ENCODE peak calls at places on chromosomes 12 and 14, in seven cellular contexts. D, J, B, V, I, O and C are unnamed samples.

GRCh38 chr14:23379331-23380196 is 2.7 kb downstream of the CMTM5 start:
- DNase-seq in D (peak), J (peak), B (peak), V (peak), I (peak), O (peak), C (peak)

GRCh38 chr14:63893701-63894458 is 41.1 kb downstream of the SYNE2 start:
- DNase-seq in D (peak), J (peak), B (no peak), V (no peak), I (peak), O (peak), C (no peak)

GRCh38 chr14:51873221-51873893 is 12.9 kb downstream of the GNG2 start:
- DNase-seq in D (no peak), J (peak), B (peak), V (peak), I (peak), O (no peak), C (no peak)

GRCh38 chr12:77808534-77808933 is 22.2 kb upstream of the NAV3 start:
- DNase-seq in D (no peak), J (no peak), B (no peak), V (no peak), I (no peak), O (peak), C (no peak)

GRCh38 chr12:50699940-50700339 is 64.0 kb upstream of the ATF1 start:
- DNase-seq in D (no peak), J (no peak), B (no peak), V (no peak), I (no peak), O (no peak), C (no peak)

GRCh38 chr12:74488134-74488533 is 49.5 kb upstream of the ATXN7L3B start:
- DNase-seq in D (no peak), J (no peak), B (no peak), V (no peak), I (no peak), O (no peak), C (peak)

GRCh38 chr12:47021298-47021697 is 58.1 kb upstream of the PCED1B start:
- DNase-seq in D (peak), J (peak), B (peak), V (peak), I (peak), O (peak), C (peak)

GRCh38 chr14:71142375-71143038 is 235.2 kb downstream of the PCNX1 start:
- DNase-seq in D (no peak), J (no peak), B (no peak), V (peak), I (peak), O (no peak), C (peak)

GRCh38 chr12:31217356-31218130 is 108.4 kb downstream of the SINHCAF start:
- DNase-seq in D (no peak), J (no peak), B (no peak), V (no peak), I (no peak), O (peak), C (no peak)

GRCh38 chr12:106157802-106158201 is 19.0 kb upstream of the NUAK1 start:
- DNase-seq in D (no peak), J (no peak), B (no peak), V (no peak), I (no peak), O (no peak), C (no peak)

GRCh38 chr14:95310635-95311380 is 8.9 kb downstream of the CLMN start:
- DNase-seq in D (no peak), J (no peak), B (no peak), V (no peak), I (no peak), O (no peak), C (no peak)

GRCh38 chr12:24760606-24761378 is 188.1 kb downstream of the BCAT1 start:
- DNase-seq in D (no peak), J (no peak), B (no peak), V (no peak), I (no peak), O (no peak), C (no peak)

GRCh38 chr12:101566318-101566717 is 28.5 kb upstream of the MYBPC1 start:
- DNase-seq in D (peak), J (no peak), B (peak), V (no peak), I (no peak), O (peak), C (no peak)

GRCh38 chr12:51326762-51327439 is 2.9 kb upstream of the BIN2 start:
- DNase-seq in D (no peak), J (no peak), B (no peak), V (peak), I (peak), O (no peak), C (peak)

GRCh38 chr12:5977556-5977955 is 32.5 kb upstream of the ANO2 start:
- DNase-seq in D (no peak), J (no peak), B (no peak), V (no peak), I (no peak), O (no peak), C (no peak)

GRCh38 chr14:58882577-58883018 is 244.8 kb downstream of the DACT1 start:
- DNase-seq in D (no peak), J (peak), B (no peak), V (no peak), I (peak), O (no peak), C (no peak)

GRCh38 chr12:3293446-3294161 is 197.4 kb upstream of the PRMT8 start:
- DNase-seq in D (no peak), J (no peak), B (no peak), V (peak), I (peak), O (no peak), C (no peak)

DNA sequence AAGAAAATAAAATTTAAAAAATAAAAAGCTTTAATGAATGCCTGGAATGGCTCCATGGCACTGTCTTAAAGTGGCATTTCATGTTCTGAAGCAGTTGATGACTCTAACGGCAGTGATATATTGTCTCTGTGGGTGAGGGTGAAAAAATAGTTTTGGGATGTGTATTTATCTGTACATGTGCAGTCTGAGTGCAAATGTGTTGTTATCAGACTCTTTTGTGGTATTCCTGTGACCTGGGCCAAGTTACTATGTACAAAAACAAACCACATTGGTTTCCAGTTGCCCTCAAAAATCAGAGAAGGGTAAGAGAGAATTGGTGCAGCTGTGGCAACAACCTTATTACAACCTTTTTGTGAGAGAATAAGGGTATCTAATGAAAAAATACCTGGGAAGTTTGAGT is 81.7 kb upstream of the CCDC91 start:
- DNase-seq in D (no peak), J (no peak), B (no peak), V (no peak), I (no peak), O (no peak), C (peak)
- TF ChIP-seq EZH2phosphoT487 in D (no peak), J (no peak), B (no peak), V (no peak), I (no peak), O (no peak), C (no peak)

DNA sequence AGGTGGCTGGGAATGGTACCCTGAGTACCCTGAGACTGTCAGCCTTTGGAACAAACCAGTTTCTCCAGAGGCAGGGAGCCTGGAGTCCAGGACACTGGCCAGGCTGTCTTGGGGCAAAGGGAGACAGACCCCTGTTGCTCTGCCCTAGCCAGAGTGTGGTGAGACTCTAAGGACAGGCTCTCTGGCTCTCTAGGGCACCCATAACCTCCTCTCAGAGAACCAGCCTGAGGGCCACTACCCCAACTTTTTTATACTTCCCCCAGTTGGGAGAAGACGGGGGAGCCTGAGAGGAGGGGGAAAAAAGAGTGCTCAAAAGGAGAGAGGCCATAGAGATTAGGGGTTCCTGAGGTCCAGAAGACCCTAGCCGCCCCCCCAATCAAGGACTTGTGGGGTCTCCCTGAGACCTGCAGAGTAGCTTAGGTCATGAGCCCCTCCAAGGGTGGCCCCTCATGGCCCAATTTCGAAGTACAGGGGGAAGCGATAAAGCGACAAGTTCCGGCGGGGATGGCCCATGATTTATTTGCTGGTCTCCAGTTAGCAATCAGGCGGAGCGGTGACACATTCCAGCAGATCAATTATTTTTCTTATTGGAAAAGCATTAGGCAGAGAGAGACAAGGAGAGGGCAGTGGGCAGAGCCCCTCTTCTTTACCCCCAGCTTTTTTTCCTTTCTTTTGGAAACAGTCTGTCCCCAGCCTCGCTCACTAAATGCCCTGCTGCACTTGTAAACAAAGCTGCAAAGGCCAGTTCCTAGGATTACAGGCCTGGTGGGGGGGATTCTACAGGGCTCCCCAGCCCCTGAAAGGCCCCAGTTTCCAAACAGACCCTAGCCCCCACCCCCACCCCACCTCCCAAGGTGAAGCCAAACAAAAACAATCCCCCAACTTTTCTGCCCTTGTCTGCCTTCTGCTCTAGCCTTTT is 1.5 kb downstream of the HOXC8 start:
- DNase-seq in D (no peak), J (no peak), B (no peak), V (no peak), I (no peak), O (no peak), C (no peak)
- TF ChIP-seq EZH2 in D (no peak), J (no peak), B (no peak), V (no peak), I (no peak), O (peak), C (no peak)

DNA sequence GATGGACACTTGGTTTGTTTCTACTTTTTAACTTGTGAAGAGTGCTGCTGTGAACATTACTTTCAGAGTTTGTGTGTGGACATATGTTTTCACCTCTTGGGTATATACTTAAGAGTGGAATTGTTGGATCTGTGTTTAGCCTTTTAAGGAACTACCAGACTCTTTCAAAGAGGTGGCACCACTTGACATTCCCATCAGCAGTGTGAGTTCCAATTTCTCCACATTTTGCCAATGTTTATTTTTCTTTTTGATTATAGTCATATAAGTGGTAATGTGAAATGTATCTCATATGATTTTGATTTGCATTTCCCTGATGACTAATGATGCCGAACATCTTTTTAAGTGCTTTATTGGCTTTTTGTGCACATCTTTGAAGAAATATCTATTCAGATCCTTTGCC is 44.8 kb downstream of the ARHGAP5 start:
- DNase-seq in D (no peak), J (no peak), B (no peak), V (no peak), I (peak), O (no peak), C (no peak)
- TF ChIP-seq EZH2phosphoT487 in D (no peak), J (no peak), B (no peak), V (no peak), I (no peak), O (no peak), C (no peak)

GRCh38 chr12:132385923-132386751 is 56.7 kb upstream of the GALNT9 start:
- DNase-seq in D (no peak), J (no peak), B (no peak), V (no peak), I (no peak), O (no peak), C (no peak)
- TF ChIP-seq EZH2 in D (no peak), J (no peak), B (no peak), V (no peak), I (peak), O (no peak), C (no peak)

GRCh38 chr14:99467338-99468075 is 13.2 kb downstream of the SETD3 start:
- DNase-seq in D (no peak), J (no peak), B (no peak), V (no peak), I (no peak), O (no peak), C (no peak)
- TF ChIP-seq EZH2phosphoT487 in D (no peak), J (no peak), B (no peak), V (no peak), I (no peak), O (no peak), C (no peak)

DNA sequence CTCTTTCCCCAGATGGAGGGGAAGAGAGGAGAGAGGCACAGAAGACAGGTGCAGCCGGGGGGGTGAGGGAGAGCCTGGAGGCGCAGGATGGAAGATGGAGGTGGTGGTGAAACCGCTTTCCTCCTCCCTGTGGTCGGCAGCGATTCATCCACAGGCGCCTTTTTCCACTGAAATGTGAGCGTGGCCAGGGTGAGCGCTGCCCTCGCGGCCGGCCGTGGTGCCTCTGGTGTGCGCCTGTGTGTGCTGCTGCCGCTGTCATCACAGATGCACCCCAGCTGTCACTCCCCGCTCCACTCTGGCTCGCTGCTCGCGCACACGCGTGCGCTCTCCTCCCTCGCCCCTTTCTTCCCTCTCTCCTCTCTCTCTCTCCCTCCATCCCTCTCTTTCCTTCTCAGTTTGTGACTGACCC is at the start of gene LRTM2:
- DNase-seq in D (no peak), J (no peak), B (no peak), V (no peak), I (no peak), O (no peak), C (no peak)
- TF ChIP-seq EZH2 in D (peak), J (no peak), B (no peak), V (no peak), I (no peak), O (no peak), C (no peak)

GRCh38 chr12:54040648-54041047 is 7.8 kb downstream of the HOXC5 start:
- DNase-seq in D (no peak), J (no peak), B (no peak), V (no peak), I (no peak), O (no peak), C (no peak)

GRCh38 chr12:54039417-54040147 is 6.7 kb downstream of the HOXC5 start:
- DNase-seq in D (peak), J (no peak), B (no peak), V (no peak), I (peak), O (no peak), C (no peak)

GRCh38 chr12:54041097-54041690 is 8.3 kb downstream of the HOXC5 start:
- DNase-seq in D (peak), J (no peak), B (no peak), V (no peak), I (no peak), O (no peak), C (no peak)

GRCh38 chr12:54038760-54039414 is 6.0 kb downstream of the HOXC5 start:
- DNase-seq in D (peak), J (no peak), B (no peak), V (peak), I (no peak), O (no peak), C (no peak)

GRCh38 chr12:54040148-54040494 is 7.3 kb downstream of the HOXC5 start:
- DNase-seq in D (no peak), J (no peak), B (no peak), V (peak), I (peak), O (no peak), C (no peak)
- TF ChIP-seq EZH2phosphoT487 in D (no peak), J (no peak), B (no peak), V (no peak), I (no peak), O (no peak), C (no peak)